ENCODE peak calls at places on chromosomes 1 and 21, in eight cellular contexts. T is ovary, D is NCI-H2029 treated with DMSO at 0.1 percent for 48 hours, H is EL, R is amniotic epithelial cell, S is NCI-H1105, P is A172, I is astrocyte of the spinal cord. N is an unnamed sample.

GRCh38 chr1:8875216-8875861 is 3.1 kb downstream of the ENO1 start:
- DNase-seq in T (no peak), D (no peak), H (no peak), R (no peak), S (no peak), P (no peak), I (no peak), N (no peak)

GRCh38 chr1:9397984-9398526 is 105.4 kb downstream of the SPSB1 start:
- DNase-seq in T (no peak), D (no peak), H (peak; percentile 21), R (no peak), S (no peak), P (peak; percentile 42), I (peak; percentile 85), N (no peak)

GRCh38 chr21:33421713-33422393 is 18.6 kb downstream of the IFNGR2 start:
- DNase-seq in T (no peak), D (no peak), H (no peak), R (no peak), S (no peak), P (no peak), I (no peak), N (no peak)

GRCh38 chr1:18682375-18682774 is 51.7 kb downstream of the PAX7 start:
- DNase-seq in T (no peak), D (no peak), H (no peak), R (no peak), S (no peak), P (no peak), I (no peak), N (no peak)

GRCh38 chr1:111851552-111851951 is 95.9 kb downstream of the DDX20 start:
- DNase-seq in T (no peak), D (no peak), H (no peak), R (no peak), S (no peak), P (no peak), I (no peak), N (no peak)

GRCh38 chr1:113805639-113806038 is 6.6 kb downstream of the RSBN1 start:
- DNase-seq in T (no peak), D (no peak), H (no peak), R (no peak), S (no peak), P (no peak), I (no peak), N (no peak)

GRCh38 chr1:233025156-233025555 is 74.7 kb downstream of the NTPCR start:
- DNase-seq in T (no peak), D (no peak), H (peak; percentile 30), R (peak; percentile 45), S (no peak), P (peak; percentile 46), I (peak; percentile 23), N (peak; percentile 48)

GRCh38 chr21:25506268-25506667 is 101.0 kb downstream of the MRPL39 start:
- DNase-seq in T (no peak), D (no peak), H (no peak), R (no peak), S (no peak), P (no peak), I (no peak), N (no peak)

GRCh38 chr1:87435484-87435883 is 106.8 kb downstream of the LMO4 start:
- DNase-seq in T (no peak), D (no peak), H (no peak), R (peak; percentile 86), S (no peak), P (peak; percentile 11), I (peak; percentile 34), N (no peak)

GRCh38 chr1:171344473-171344820 is 30.5 kb downstream of the FMO4 start:
- DNase-seq in T (no peak), D (no peak), H (no peak), R (peak; percentile 9), S (no peak), P (no peak), I (no peak), N (no peak)

GRCh38 chr21:31922881-31923280 is 50.1 kb downstream of the HUNK start:
- DNase-seq in T (no peak), D (no peak), H (no peak), R (no peak), S (no peak), P (no peak), I (no peak), N (no peak)

GRCh38 chr1:100785399-100786082 is 66.0 kb downstream of the VCAM1 start:
- DNase-seq in T (no peak), D (no peak), H (peak; percentile 51), R (peak; percentile 90), S (no peak), P (peak; percentile 89), I (peak; percentile 89), N (no peak)

GRCh38 chr1:211695135-211695816 is 19.9 kb upstream of the NEK2 start:
- DNase-seq in T (no peak), D (no peak), H (no peak), R (peak; percentile 27), S (no peak), P (peak; percentile 70), I (no peak), N (no peak)

GRCh38 chr1:110235181-110235838 is 25.2 kb downstream of the KCNC4 start:
- DNase-seq in T (peak; percentile 78), D (peak; percentile 72), H (no peak), R (no peak), S (no peak), P (no peak), I (peak; percentile 2), N (no peak)

GRCh38 chr1:100391675-100392074 is 39.4 kb downstream of the CDC14A start:
- DNase-seq in T (no peak), D (no peak), H (no peak), R (no peak), S (no peak), P (no peak), I (no peak), N (no peak)

GRCh38 chr1:119987112-119987511 is 82.3 kb downstream of the NOTCH2 start:
- DNase-seq in T (no peak), D (no peak), H (peak; percentile 96), R (peak; percentile 97), S (no peak), P (peak; percentile 84), I (peak; percentile 92), N (no peak)

GRCh38 chr1:153364766-153365678 is 7.4 kb downstream of the S100A9 start:
- DNase-seq in T (no peak), D (no peak), H (no peak), R (no peak), S (no peak), P (no peak), I (no peak), N (no peak)

GRCh38 chr1:62144238-62144831 is 50.3 kb upstream of the L1TD1 start:
- DNase-seq in T (no peak), D (peak; percentile 21), H (peak; percentile 52), R (peak; percentile 33), S (peak; percentile 40), P (peak; percentile 46), I (peak; percentile 69), N (no peak)

GRCh38 chr1:74334147-74334546 is 99.0 kb downstream of the TNNI3K start:
- DNase-seq in T (no peak), D (no peak), H (no peak), R (no peak), S (no peak), P (no peak), I (peak; percentile 43), N (no peak)

GRCh38 chr1:89609781-89610456 is 23.0 kb upstream of the LRRC8C start:
- DNase-seq in T (no peak), D (no peak), H (no peak), R (no peak), S (no peak), P (no peak), I (no peak), N (no peak)

GRCh38 chr1:183776731-183777130 is 28.2 kb upstream of the RGL1 start:
- DNase-seq in T (no peak), D (no peak), H (no peak), R (peak; percentile 84), S (no peak), P (peak; percentile 31), I (peak; percentile 73), N (no peak)

GRCh38 chr1:19975423-19976193 is 3.8 kb downstream of the PLA2G2A start:
- DNase-seq in T (no peak), D (no peak), H (no peak), R (no peak), S (no peak), P (no peak), I (no peak), N (no peak)

GRCh38 chr1:23217421-23218115 is at the start of gene HTR1D:
- DNase-seq in T (peak; percentile 38), D (no peak), H (no peak), R (no peak), S (peak; percentile 8), P (no peak), I (no peak), N (no peak)

GRCh38 chr1:30798389-30798951 is 40.9 kb upstream of the LAPTM5 start:
- DNase-seq in T (no peak), D (no peak), H (no peak), R (no peak), S (no peak), P (no peak), I (no peak), N (no peak)

GRCh38 chr1:22971161-22972062 is 1.3 kb downstream of the LACTBL1 start:
- DNase-seq in T (no peak), D (no peak), H (peak; percentile 25), R (peak; percentile 34), S (no peak), P (no peak), I (no peak), N (no peak)

GRCh38 chr1:110150330-110151174 is at the start of gene SLC6A17:
- DNase-seq in T (no peak), D (no peak), H (peak; percentile 82), R (peak; percentile 34), S (peak; percentile 57), P (no peak), I (peak; percentile 31), N (peak; percentile 59)

GRCh38 chr1:213986925-213987250 is 885 bp upstream of the PROX1 start:
- DNase-seq in T (no peak), D (peak; percentile 30), H (no peak), R (no peak), S (no peak), P (no peak), I (no peak), N (no peak)

GRCh38 chr1:8510041-8510823 is 192.3 kb downstream of the SLC45A1 start:
- DNase-seq in T (no peak), D (no peak), H (peak; percentile 75), R (peak; percentile 78), S (no peak), P (no peak), I (peak; percentile 86), N (no peak)